ENCODE peak calls at places on chromosome 14, in six cellular contexts. X, E, W, I, K and A are unnamed samples.

GRCh38 chr14:100782516-100783320 is 43.2 kb upstream of the MEG3 start:
- DNase-seq in X (peak; percentile 21), E (peak; percentile 47), W (peak; percentile 48), I (no peak), K (no peak), A (no peak)

GRCh38 chr14:99548871-99549270 is 55.1 kb downstream of the CCDC85C start:
- DNase-seq in X (no peak), E (no peak), W (no peak), I (no peak), K (no peak), A (no peak)

GRCh38 chr14:81447018-81447770 is 47.1 kb upstream of the STON2 start:
- DNase-seq in X (no peak), E (no peak), W (no peak), I (no peak), K (no peak), A (no peak)

GRCh38 chr14:71324767-71325272 is 417.6 kb downstream of the PCNX1 start:
- DNase-seq in X (no peak), E (no peak), W (no peak), I (peak; percentile 47), K (no peak), A (no peak)

GRCh38 chr14:53152627-53152908 is 555 bp downstream of the DDHD1 start:
- DNase-seq in X (no peak), E (no peak), W (no peak), I (no peak), K (no peak), A (no peak)

GRCh38 chr14:96042218-96042930 is 3.2 kb downstream of the C14orf132 start:
- DNase-seq in X (peak; percentile 57), E (no peak), W (peak; percentile 33), I (no peak), K (no peak), A (no peak)

GRCh38 chr14:75438486-75439080 is 10.8 kb downstream of the JDP2 start:
- DNase-seq in X (no peak), E (no peak), W (no peak), I (no peak), K (no peak), A (no peak)

GRCh38 chr14:59018978-59019377 is 169.5 kb upstream of the DAAM1 start:
- DNase-seq in X (peak; percentile 42), E (no peak), W (no peak), I (no peak), K (no peak), A (no peak)

GRCh38 chr14:77139540-77140342 is 1.9 kb downstream of the ZDHHC22 start:
- DNase-seq in X (peak; percentile 90), E (peak; percentile 82), W (peak; percentile 63), I (peak; percentile 41), K (peak; percentile 61), A (no peak)

GRCh38 chr14:58238252-58239247 is 6.1 kb upstream of the PSMA3 start:
- DNase-seq in X (peak; percentile 28), E (no peak), W (no peak), I (no peak), K (no peak), A (no peak)

GRCh38 chr14:21520718-21521117 is 5.4 kb downstream of the SALL2 start:
- DNase-seq in X (no peak), E (no peak), W (no peak), I (no peak), K (no peak), A (no peak)

GRCh38 chr14:74478996-74479635 is 14.0 kb downstream of the NPC2 start:
- DNase-seq in X (peak; percentile 57), E (no peak), W (no peak), I (no peak), K (peak; percentile 49), A (peak; percentile 9)

GRCh38 chr14:31326111-31326510 is 94.2 kb downstream of the HEATR5A start:
- DNase-seq in X (peak; percentile 40), E (no peak), W (no peak), I (no peak), K (peak; percentile 9), A (no peak)

GRCh38 chr14:32370720-32371119 is 41.6 kb downstream of the AKAP6 start:
- DNase-seq in X (no peak), E (no peak), W (no peak), I (no peak), K (no peak), A (peak; percentile 60)

GRCh38 chr14:68140111-68140741 is 320.6 kb downstream of the RAD51B start:
- DNase-seq in X (no peak), E (no peak), W (no peak), I (no peak), K (no peak), A (peak; percentile 93)

GRCh38 chr14:33987565-33988080 is 36.7 kb upstream of the EGLN3 start:
- DNase-seq in X (no peak), E (no peak), W (no peak), I (no peak), K (no peak), A (no peak)

GRCh38 chr14:99601301-99601945 is 2.6 kb downstream of the CCDC85C start:
- DNase-seq in X (no peak), E (no peak), W (no peak), I (no peak), K (no peak), A (no peak)

GRCh38 chr14:76947078-76947837 is 81.2 kb downstream of the IRF2BPL start:
- DNase-seq in X (peak; percentile 96), E (peak; percentile 94), W (peak; percentile 95), I (peak; percentile 82), K (peak; percentile 98), A (no peak)

GRCh38 chr14:33682746-33683145 is 268.1 kb downstream of the EGLN3 start:
- DNase-seq in X (no peak), E (no peak), W (peak; percentile 88), I (no peak), K (no peak), A (no peak)

GRCh38 chr14:79629372-79629771 is 581.9 kb downstream of the DIO2 start:
- DNase-seq in X (no peak), E (no peak), W (no peak), I (no peak), K (no peak), A (no peak)

GRCh38 chr14:104353921-104354701 is 215.7 kb downstream of the KIF26A start:
- DNase-seq in X (no peak), E (peak; percentile 88), W (peak; percentile 59), I (no peak), K (no peak), A (no peak)

GRCh38 chr14:70061108-70061507 is 127.6 kb downstream of the SLC8A3 start:
- DNase-seq in X (no peak), E (no peak), W (no peak), I (no peak), K (no peak), A (peak; percentile 43)

GRCh38 chr14:54568821-54569591 is 2.1 kb downstream of the SAMD4A start:
- DNase-seq in X (no peak), E (no peak), W (peak; percentile 75), I (no peak), K (no peak), A (no peak)

GRCh38 chr14:77346495-77346894 is 25.7 kb downstream of the GSTZ1 start:
- DNase-seq in X (no peak), E (no peak), W (no peak), I (no peak), K (no peak), A (no peak)

GRCh38 chr14:95257521-95257920 is 62.2 kb downstream of the CLMN start:
- DNase-seq in X (no peak), E (no peak), W (no peak), I (no peak), K (no peak), A (no peak)

GRCh38 chr14:96666088-96666487 is 131.1 kb upstream of the VRK1 start:
- DNase-seq in X (peak; percentile 17), E (no peak), W (no peak), I (no peak), K (no peak), A (no peak)

GRCh38 chr14:104996483-104996882 is 10.9 kb downstream of the CLBA1 start:
- DNase-seq in X (no peak), E (no peak), W (no peak), I (no peak), K (no peak), A (no peak)

GRCh38 chr14:89660183-89660582 is 243.2 kb upstream of the FOXN3 start:
- DNase-seq in X (no peak), E (no peak), W (no peak), I (no peak), K (no peak), A (no peak)

GRCh38 chr14:104150201-104151027 is 12.0 kb downstream of the KIF26A start:
- DNase-seq in X (no peak), E (no peak), W (no peak), I (no peak), K (peak; percentile 97), A (no peak)

GRCh38 chr14:56952766-56953473 is 142.6 kb upstream of the OTX2 start:
- DNase-seq in X (no peak), E (no peak), W (no peak), I (no peak), K (no peak), A (no peak)